ENCODE peak calls at places on chromosomes 2 and 18, in five cellular contexts. J is stimulated activated CD4-positive, alpha-beta T cell treated with anti-CD3 and anti-CD28 coated beads, Interleukin-12 subunit alpha, Interleukin-12 subunit beta, amount 100 ng/mL, for 48 hours; L is NCI-H1417; F is posterior cingulate gyrus; S is AG04450. Y is an unnamed sample.

GRCh38 chr2:120693121-120693520 is 42.5 kb upstream of the GLI2 start:
- DNase-seq in J (no peak), F (peak), S (no peak), L (no peak), Y (no peak)

GRCh38 chr18:69787825-69788547 is 159.7 kb downstream of the CD226 start:
- DNase-seq in J (no peak), F (no peak), L (peak), S (peak), Y (no peak)

GRCh38 chr2:121185571-121186074 is 99.4 kb downstream of the TFCP2L1 start:
- DNase-seq in J (no peak), L (peak), F (peak), S (no peak), Y (peak)

GRCh38 chr2:139055165-139055564 is 275.0 kb upstream of the NXPH2 start:
- DNase-seq in S (no peak), J (no peak), F (peak), L (no peak), Y (no peak)

GRCh38 chr2:46716806-46717732 is 198.5 kb downstream of the MCFD2 start:
- DNase-seq in S (no peak), J (no peak), L (no peak), F (no peak), Y (no peak)

GRCh38 chr2:191626497-191627151 is 51.3 kb upstream of the NABP1 start:
- DNase-seq in F (no peak), S (no peak), J (no peak), L (no peak), Y (no peak)

GRCh38 chr2:64404002-64404731 is 49.8 kb upstream of the LGALSL start:
- DNase-seq in J (no peak), S (no peak), L (no peak), F (peak), Y (peak)

GRCh38 chr2:217801115-217801531 is 201.7 kb downstream of the TNS1 start:
- DNase-seq in F (peak), S (no peak), J (no peak), L (no peak), Y (no peak)

GRCh38 chr2:26726229-26726628 is 33.7 kb downstream of the KCNK3 start:
- DNase-seq in J (no peak), F (no peak), S (no peak), L (no peak), Y (no peak)

GRCh38 chr18:7899078-7899477 is 332.0 kb downstream of the PTPRM start:
- DNase-seq in S (no peak), J (no peak), L (no peak), F (no peak), Y (no peak)

GRCh38 chr18:8116346-8117007 is 492.8 kb upstream of the RAB12 start:
- DNase-seq in L (no peak), F (no peak), S (no peak), J (no peak), Y (no peak)

GRCh38 chr2:120765911-120766757 is 30.5 kb downstream of the GLI2 start:
- DNase-seq in S (peak), J (no peak), F (peak), L (no peak), Y (no peak)

GRCh38 chr2:168673265-168674222 is 128.9 kb upstream of the NOSTRIN start:
- DNase-seq in J (no peak), S (no peak), L (no peak), F (no peak), Y (no peak)

GRCh38 chr2:62741954-62742722 is 36.6 kb downstream of the EHBP1 start:
- DNase-seq in F (no peak), S (no peak), J (no peak), L (no peak), Y (no peak)

GRCh38 chr2:235614900-235615712 is 121.3 kb downstream of the AGAP1 start:
- DNase-seq in S (peak), J (no peak), F (peak), L (no peak), Y (peak)

GRCh38 chr2:220646424-220646823 is 925.7 kb downstream of the EPHA4 start:
- DNase-seq in L (no peak), J (no peak), S (no peak), F (no peak), Y (no peak)

GRCh38 chr2:1550658-1551316 is 137.5 kb downstream of the TPO start:
- DNase-seq in S (no peak), F (peak), J (peak), L (peak), Y (no peak)

GRCh38 chr2:55585451-55586079 is 31.9 kb downstream of the PPP4R3B start:
- DNase-seq in J (no peak), S (peak), F (no peak), L (no peak), Y (no peak)

GRCh38 chr2:211077216-211077764 is 520.9 kb downstream of the CPS1 start:
- DNase-seq in S (no peak), L (no peak), F (no peak), J (no peak), Y (no peak)

GRCh38 chr18:76953186-76953982 is 131.0 kb downstream of the ZNF236 start:
- DNase-seq in F (peak), J (no peak), S (no peak), L (peak), Y (no peak)

GRCh38 chr2:161586517-161587167 is 37.6 kb upstream of the SLC4A10 start:
- DNase-seq in F (no peak), L (no peak), S (no peak), J (no peak), Y (no peak)

GRCh38 chr18:79792096-79792987 is 5.4 kb upstream of the KCNG2 start:
- DNase-seq in S (no peak), J (no peak), L (no peak), F (peak), Y (no peak)

GRCh38 chr2:28439763-28440162 is 47.1 kb downstream of the FOSL2 start:
- DNase-seq in J (no peak), L (no peak), F (no peak), S (no peak), Y (no peak)

GRCh38 chr2:209351636-209352035 is 72.2 kb upstream of the MAP2 start:
- DNase-seq in L (no peak), J (no peak), F (no peak), S (no peak), Y (no peak)

GRCh38 chr2:172273910-172274571 is 153.3 kb upstream of the ITGA6 start:
- DNase-seq in L (no peak), S (no peak), J (no peak), F (no peak), Y (no peak)

GRCh38 chr2:176114120-176114929 is 2.3 kb upstream of the HOXD10 start:
- DNase-seq in F (peak), S (no peak), L (peak), J (no peak), Y (no peak)

GRCh38 chr18:44290366-44290855 is 390.3 kb upstream of the SETBP1 start:
- DNase-seq in J (no peak), F (no peak), S (no peak), L (no peak), Y (no peak)